ENCODE peak calls at places on chromosomes 16 and 17, in nine cellular contexts. W is effector memory CD8-positive, alpha-beta T cell; Q is cardiac muscle cell; S is stimulated activated CD8-positive, alpha-beta memory T cell treated with anti-CD3 and anti-CD28 coated beads, Interleukin-2, amount 100 ng/mL, for 1 hour; T is kidney tubule cell; G is A549; E is nucleus accumbens; V is activated naive CD8-positive, alpha-beta T cell treated with anti-CD3 and anti-CD28 coated beads, Interleukin-2, amount 50 U/mL, for 24 hours; O is NB4. P is an unnamed sample.
A peak's percentile ranks its signal among the peaks of the same experiment; 100 is the strongest.

GRCh38 chr17:78986048-78986648 is 6.4 kb upstream of the LGALS3BP start:
- DNase-seq in E (no peak), W (no peak), O (peak; percentile 78), S (no peak), V (peak; percentile 28), T (peak; percentile 20), Q (no peak), G (no peak), P (no peak)

GRCh38 chr16:89828870-89829629 is 775 bp downstream of the SPIRE2 start:
- DNase-seq in E (no peak), V (no peak), T (no peak), W (no peak), O (no peak), Q (no peak), S (no peak), G (no peak), P (no peak)

GRCh38 chr17:31392856-31393748 is 1.6 kb downstream of the RAB11FIP4 start:
- DNase-seq in E (no peak), S (no peak), O (no peak), W (no peak), T (no peak), Q (no peak), V (no peak), G (no peak), P (peak; percentile 7)

GRCh38 chr17:74859439-74860228 is at the start of gene GRIN2C:
- DNase-seq in O (no peak), V (no peak), T (no peak), Q (peak; percentile 56), W (no peak), G (no peak), S (no peak), E (no peak), P (no peak)

GRCh38 chr16:11292076-11292748 is 11.1 kb upstream of the PRM1 start:
- DNase-seq in G (no peak), W (no peak), O (no peak), V (no peak), Q (no peak), T (no peak), E (no peak), S (no peak), P (no peak)

GRCh38 chr16:89113152-89113547 is 19.5 kb downstream of the ACSF3 start:
- DNase-seq in E (no peak), S (no peak), V (no peak), T (no peak), Q (no peak), G (no peak), O (no peak), W (no peak), P (no peak)

GRCh38 chr17:6779411-6779810 is 3.4 kb downstream of the FBXO39 start:
- DNase-seq in Q (no peak), S (no peak), W (no peak), E (no peak), T (peak; percentile 30), O (no peak), V (no peak), G (no peak), P (no peak)

GRCh38 chr17:81581758-81582157 is 29.6 kb upstream of the FAAP100 start:
- DNase-seq in S (no peak), E (no peak), W (no peak), O (no peak), V (no peak), Q (no peak), T (no peak), G (no peak), P (no peak)

GRCh38 chr17:40485851-40486512 is 15.4 kb downstream of the TNS4 start:
- DNase-seq in E (no peak), S (no peak), O (peak; percentile 81), Q (no peak), T (peak; percentile 96), W (no peak), G (peak; percentile 96), V (peak; percentile 24), P (peak; percentile 91)

GRCh38 chr17:17959520-17960361 is 12.5 kb downstream of the TOM1L2 start:
- DNase-seq in G (peak; percentile 33), O (no peak), Q (no peak), T (peak; percentile 91), E (no peak), W (no peak), V (peak; percentile 44), S (no peak), P (peak; percentile 29)

GRCh38 chr17:8147805-8148404 is 4.3 kb downstream of the PER1 start:
- DNase-seq in W (no peak), Q (no peak), G (no peak), S (no peak), V (no peak), T (no peak), E (no peak), O (no peak), P (no peak)

GRCh38 chr16:58970775-58971174 is 236.7 kb upstream of the GOT2 start:
- DNase-seq in Q (no peak), O (no peak), T (no peak), S (no peak), E (no peak), W (no peak), G (no peak), V (no peak), P (no peak)

GRCh38 chr17:81429813-81430510 is 34.7 kb downstream of the BAHCC1 start:
- DNase-seq in O (peak; percentile 83), W (no peak), G (no peak), S (no peak), E (no peak), T (no peak), V (no peak), Q (no peak), P (no peak)

P was measured in AG08396.